ENCODE peak calls at places on chromosomes 5 and 9, in six cellular contexts. Z, D, A, G, L and M are unnamed samples.

GRCh38 chr5:8943301-8943700 is 602.6 kb downstream of the SEMA5A start:
- DNase-seq in L (no peak), D (no peak), G (no peak), A (no peak), Z (no peak), M (no peak)

GRCh38 chr9:37626708-37627293 is 24.0 kb upstream of the FRMPD1 start:
- DNase-seq in A (no peak), L (no peak), G (no peak), Z (no peak), D (no peak), M (no peak)

GRCh38 chr9:130186839-130187522 is 14.8 kb downstream of the NCS1 start:
- DNase-seq in Z (no peak), G (no peak), A (no peak), L (no peak), D (no peak), M (peak)

GRCh38 chr9:135592331-135592590 is 30.7 kb downstream of the PAEP start:
- DNase-seq in A (no peak), L (no peak), D (no peak), Z (no peak), G (no peak), M (no peak)

GRCh38 chr9:103789686-103790085 is 304.4 kb upstream of the SMC2 start:
- DNase-seq in D (no peak), L (no peak), A (no peak), Z (no peak), G (no peak), M (no peak)

GRCh38 chr9:21294325-21294724 is 10.8 kb downstream of the IFNA5 start:
- DNase-seq in D (no peak), Z (no peak), A (no peak), G (no peak), L (no peak), M (no peak)

GRCh38 chr5:136769900-136770684 is 404.7 kb upstream of the TRPC7 start:
- DNase-seq in L (peak), A (peak), G (peak), Z (peak), D (peak), M (peak)

GRCh38 chr9:89839427-89839826 is 234.6 kb downstream of the GADD45G start:
- DNase-seq in G (no peak), D (no peak), L (no peak), A (no peak), Z (no peak), M (no peak)

GRCh38 chr9:136615631-136616306 is 46.9 kb upstream of the EGFL7 start:
- DNase-seq in Z (no peak), A (no peak), G (no peak), L (no peak), D (no peak), M (no peak)

GRCh38 chr9:130288926-130289705 is 23.6 kb downstream of the HMCN2 start:
- DNase-seq in A (no peak), L (no peak), G (no peak), D (no peak), Z (no peak), M (no peak)

GRCh38 chr9:37198831-37199230 is 78.5 kb downstream of the ZCCHC7 start:
- DNase-seq in A (no peak), L (no peak), G (no peak), D (no peak), Z (no peak), M (no peak)

GRCh38 chr5:149834246-149834855 is 104.2 kb downstream of the PPARGC1B start:
- DNase-seq in A (no peak), D (peak), Z (peak), L (peak), G (peak), M (peak)

GRCh38 chr5:175707751-175708375 is 50.0 kb downstream of the HRH2 start:
- DNase-seq in A (no peak), L (no peak), D (no peak), G (no peak), Z (no peak), M (no peak)

GRCh38 chr5:56608216-56608925 is 207.0 kb upstream of the MAP3K1 start:
- DNase-seq in L (no peak), D (no peak), Z (no peak), G (no peak), A (no peak), M (peak)

GRCh38 chr9:123861086-123861707 is 68.7 kb downstream of the DENND1A start:
- DNase-seq in Z (no peak), G (no peak), A (no peak), D (no peak), L (peak), M (peak)

GRCh38 chr9:31394040-31394473 is 990.4 kb upstream of the ACO1 start:
- DNase-seq in A (peak), G (no peak), Z (no peak), D (no peak), L (no peak), M (no peak)

GRCh38 chr5:51475628-51476027 is 92.4 kb downstream of the ISL1 start:
- DNase-seq in L (no peak), A (no peak), D (no peak), Z (no peak), G (no peak), M (no peak)

GRCh38 chr5:31701642-31702041 is 62.7 kb downstream of the PDZD2 start:
- DNase-seq in G (no peak), D (no peak), A (no peak), L (no peak), Z (no peak), M (no peak)

GRCh38 chr5:153153086-153153485 is 337.4 kb upstream of the GRIA1 start:
- DNase-seq in G (peak), D (no peak), Z (no peak), L (no peak), A (no peak), M (no peak)

GRCh38 chr5:132446621-132447020 is 44.0 kb downstream of the IRF1 start:
- DNase-seq in Z (no peak), A (no peak), G (no peak), L (no peak), D (no peak), M (no peak)

GRCh38 chr5:78738104-78738503 is 89.5 kb upstream of the LHFPL2 start:
- DNase-seq in L (no peak), Z (no peak), G (no peak), A (no peak), D (no peak), M (no peak)

GRCh38 chr5:73564018-73564417 is 1.4 kb downstream of the ANKRA2 start:
- DNase-seq in D (no peak), Z (no peak), G (no peak), L (no peak), A (no peak), M (no peak)

GRCh38 chr9:117414220-117414905 is 494 bp downstream of the ASTN2 start:
- DNase-seq in L (no peak), D (no peak), G (no peak), Z (peak), A (no peak), M (peak)

GRCh38 chr9:128383007-128383753 is 12.0 kb downstream of the URM1 start:
- DNase-seq in A (no peak), L (no peak), Z (peak), D (no peak), G (no peak), M (peak)

GRCh38 chr9:70450735-70451134 is 36.3 kb upstream of the KLF9 start:
- DNase-seq in G (no peak), A (no peak), D (no peak), Z (no peak), L (no peak), M (no peak)

GRCh38 chr9:128823362-128823902 is 5.1 kb downstream of the ENDOG start:
- DNase-seq in L (no peak), A (no peak), G (no peak), Z (no peak), D (no peak), M (no peak)

GRCh38 chr5:67358186-67358585 is 161.6 kb upstream of the CD180 start:
- DNase-seq in A (no peak), D (no peak), G (no peak), Z (no peak), L (no peak), M (no peak)

GRCh38 chr5:3392306-3392939 is 203.2 kb upstream of the IRX1 start:
- DNase-seq in G (no peak), A (no peak), D (no peak), L (no peak), Z (no peak), M (no peak)

GRCh38 chr9:92438900-92439526 is 14.7 kb upstream of the OMD start:
- DNase-seq in L (no peak), D (no peak), G (no peak), A (no peak), Z (no peak), M (no peak)

GRCh38 chr5:145130996-145131395 is 704.1 kb downstream of the PRELID2 start:
- DNase-seq in A (no peak), Z (no peak), L (no peak), D (no peak), G (no peak), M (no peak)

GRCh38 chr5:56984445-56984844 is 32.5 kb upstream of the MIER3 start:
- DNase-seq in L (no peak), Z (no peak), G (no peak), A (no peak), D (no peak), M (no peak)

GRCh38 chr5:149938272-149938671 is 6.3 kb downstream of the PDE6A start:
- DNase-seq in G (no peak), D (no peak), A (no peak), L (no peak), Z (no peak), M (no peak)

GRCh38 chr9:121269030-121269887 is 1.3 kb downstream of the GSN start:
- DNase-seq in G (no peak), D (no peak), Z (no peak), A (no peak), L (no peak), M (peak)

GRCh38 chr9:35728041-35728971 is 3.7 kb downstream of the TLN1 start:
- DNase-seq in G (peak), D (peak), Z (no peak), L (peak), A (no peak), M (peak)